ENCODE peak calls at places on chromosomes 13 and 19, in ten cellular contexts. One of them, this sample, is unnamed.

GRCh38 chr13:40026741-40027140 is 371.3 kb downstream of the COG6 start:
- DNase-seq in NCI-H2171 treated with DMSO at 0.1 percent for 48 hours: no peak
- DNase-seq in IMR-90: no peak
- DNase-seq in nephron progenitor cell: no peak
- DNase-seq in amniotic epithelial cell: peak
- DNase-seq in dermis blood vessel endothelial cell: no peak
- DNase-seq in nucleus accumbens: no peak
- DNase-seq in Right ventricle myocardium superior: no peak
- DNase-seq in cerebellar nuclear complex: no peak
- DNase-seq in CD4-positive, CD25-positive, alpha-beta regulatory T cell: no peak
- DNase-seq in this sample: no peak

GRCh38 chr13:49370390-49370789 is 73.5 kb downstream of the CAB39L start:
- DNase-seq in NCI-H2171 treated with DMSO at 0.1 percent for 48 hours: no peak
- DNase-seq in IMR-90: no peak
- DNase-seq in nephron progenitor cell: no peak
- DNase-seq in amniotic epithelial cell: no peak
- DNase-seq in dermis blood vessel endothelial cell: no peak
- DNase-seq in nucleus accumbens: no peak
- DNase-seq in Right ventricle myocardium superior: no peak
- DNase-seq in cerebellar nuclear complex: no peak
- DNase-seq in CD4-positive, CD25-positive, alpha-beta regulatory T cell: no peak
- DNase-seq in this sample: no peak

GRCh38 chr13:97234742-97235141 is 12.6 kb downstream of the MBNL2 start:
- DNase-seq in NCI-H2171 treated with DMSO at 0.1 percent for 48 hours: no peak
- DNase-seq in IMR-90: no peak
- DNase-seq in nephron progenitor cell: no peak
- DNase-seq in amniotic epithelial cell: no peak
- DNase-seq in dermis blood vessel endothelial cell: no peak
- DNase-seq in nucleus accumbens: no peak
- DNase-seq in Right ventricle myocardium superior: no peak
- DNase-seq in cerebellar nuclear complex: no peak
- DNase-seq in CD4-positive, CD25-positive, alpha-beta regulatory T cell: no peak
- DNase-seq in this sample: no peak

GRCh38 chr19:49149652-49150105 is 5.5 kb downstream of the HRC start:
- DNase-seq in NCI-H2171 treated with DMSO at 0.1 percent for 48 hours: peak
- DNase-seq in IMR-90: peak
- DNase-seq in nephron progenitor cell: peak
- DNase-seq in amniotic epithelial cell: peak
- DNase-seq in dermis blood vessel endothelial cell: peak
- DNase-seq in nucleus accumbens: peak
- DNase-seq in Right ventricle myocardium superior: peak
- DNase-seq in cerebellar nuclear complex: no peak
- DNase-seq in CD4-positive, CD25-positive, alpha-beta regulatory T cell: no peak
- DNase-seq in this sample: no peak

GRCh38 chr19:41546386-41546789 is 29.6 kb upstream of the CEACAM21 start:
- DNase-seq in NCI-H2171 treated with DMSO at 0.1 percent for 48 hours: no peak
- DNase-seq in IMR-90: no peak
- DNase-seq in nephron progenitor cell: no peak
- DNase-seq in amniotic epithelial cell: no peak
- DNase-seq in dermis blood vessel endothelial cell: no peak
- DNase-seq in nucleus accumbens: no peak
- DNase-seq in Right ventricle myocardium superior: peak
- DNase-seq in cerebellar nuclear complex: no peak
- DNase-seq in CD4-positive, CD25-positive, alpha-beta regulatory T cell: no peak
- DNase-seq in this sample: peak

GRCh38 chr19:49415102-49415809 is 8.0 kb downstream of the PTH2 start:
- DNase-seq in NCI-H2171 treated with DMSO at 0.1 percent for 48 hours: no peak
- DNase-seq in IMR-90: no peak
- DNase-seq in nephron progenitor cell: no peak
- DNase-seq in amniotic epithelial cell: no peak
- DNase-seq in dermis blood vessel endothelial cell: no peak
- DNase-seq in nucleus accumbens: no peak
- DNase-seq in Right ventricle myocardium superior: no peak
- DNase-seq in cerebellar nuclear complex: no peak
- DNase-seq in CD4-positive, CD25-positive, alpha-beta regulatory T cell: no peak
- DNase-seq in this sample: no peak

GRCh38 chr19:23254141-23254910 is 4.1 kb upstream of the ZNF724 start:
- DNase-seq in NCI-H2171 treated with DMSO at 0.1 percent for 48 hours: no peak
- DNase-seq in IMR-90: no peak
- DNase-seq in nephron progenitor cell: no peak
- DNase-seq in amniotic epithelial cell: peak
- DNase-seq in dermis blood vessel endothelial cell: no peak
- DNase-seq in nucleus accumbens: no peak
- DNase-seq in Right ventricle myocardium superior: no peak
- DNase-seq in cerebellar nuclear complex: no peak
- DNase-seq in CD4-positive, CD25-positive, alpha-beta regulatory T cell: no peak
- DNase-seq in this sample: no peak

GRCh38 chr13:32381539-32381938 is 46.4 kb downstream of the N4BP2L1 start:
- DNase-seq in NCI-H2171 treated with DMSO at 0.1 percent for 48 hours: peak
- DNase-seq in IMR-90: peak
- DNase-seq in nephron progenitor cell: peak
- DNase-seq in amniotic epithelial cell: peak
- DNase-seq in dermis blood vessel endothelial cell: peak
- DNase-seq in nucleus accumbens: no peak
- DNase-seq in Right ventricle myocardium superior: no peak
- DNase-seq in cerebellar nuclear complex: no peak
- DNase-seq in CD4-positive, CD25-positive, alpha-beta regulatory T cell: no peak
- DNase-seq in this sample: no peak

GRCh38 chr19:57664269-57665127 is 4.2 kb upstream of the ZSCAN4 start:
- DNase-seq in NCI-H2171 treated with DMSO at 0.1 percent for 48 hours: peak
- DNase-seq in IMR-90: peak
- DNase-seq in nephron progenitor cell: peak
- DNase-seq in amniotic epithelial cell: peak
- DNase-seq in dermis blood vessel endothelial cell: peak
- DNase-seq in nucleus accumbens: peak
- DNase-seq in Right ventricle myocardium superior: peak
- DNase-seq in cerebellar nuclear complex: no peak
- DNase-seq in CD4-positive, CD25-positive, alpha-beta regulatory T cell: no peak
- DNase-seq in this sample: no peak

GRCh38 chr19:35994868-35995654 is at the start of gene SDHAF1:
- DNase-seq in NCI-H2171 treated with DMSO at 0.1 percent for 48 hours: peak
- DNase-seq in IMR-90: peak
- DNase-seq in nephron progenitor cell: peak
- DNase-seq in amniotic epithelial cell: peak
- DNase-seq in dermis blood vessel endothelial cell: peak
- DNase-seq in nucleus accumbens: peak
- DNase-seq in Right ventricle myocardium superior: peak
- DNase-seq in cerebellar nuclear complex: peak
- DNase-seq in CD4-positive, CD25-positive, alpha-beta regulatory T cell: peak
- DNase-seq in this sample: peak

GRCh38 chr19:48928164-48929005 is 5.1 kb upstream of the DHDH start:
- DNase-seq in NCI-H2171 treated with DMSO at 0.1 percent for 48 hours: no peak
- DNase-seq in IMR-90: peak
- DNase-seq in nephron progenitor cell: no peak
- DNase-seq in amniotic epithelial cell: peak
- DNase-seq in dermis blood vessel endothelial cell: no peak
- DNase-seq in nucleus accumbens: no peak
- DNase-seq in Right ventricle myocardium superior: no peak
- DNase-seq in cerebellar nuclear complex: no peak
- DNase-seq in CD4-positive, CD25-positive, alpha-beta regulatory T cell: no peak
- DNase-seq in this sample: no peak

GRCh38 chr13:100550433-100550832 is 38.2 kb downstream of the GGACT start:
- DNase-seq in NCI-H2171 treated with DMSO at 0.1 percent for 48 hours: no peak
- DNase-seq in IMR-90: peak
- DNase-seq in nephron progenitor cell: no peak
- DNase-seq in amniotic epithelial cell: peak
- DNase-seq in dermis blood vessel endothelial cell: no peak
- DNase-seq in nucleus accumbens: peak
- DNase-seq in Right ventricle myocardium superior: peak
- DNase-seq in cerebellar nuclear complex: no peak
- DNase-seq in CD4-positive, CD25-positive, alpha-beta regulatory T cell: no peak
- DNase-seq in this sample: no peak

GRCh38 chr19:531753-532571 is at the start of gene CDC34:
- DNase-seq in NCI-H2171 treated with DMSO at 0.1 percent for 48 hours: no peak
- DNase-seq in IMR-90: no peak
- DNase-seq in nephron progenitor cell: peak
- DNase-seq in amniotic epithelial cell: no peak
- DNase-seq in dermis blood vessel endothelial cell: peak
- DNase-seq in nucleus accumbens: no peak
- DNase-seq in Right ventricle myocardium superior: no peak
- DNase-seq in cerebellar nuclear complex: no peak
- DNase-seq in CD4-positive, CD25-positive, alpha-beta regulatory T cell: no peak
- DNase-seq in this sample: no peak

GRCh38 chr19:964761-965694 is 19.1 kb upstream of the WDR18 start:
- DNase-seq in NCI-H2171 treated with DMSO at 0.1 percent for 48 hours: peak
- DNase-seq in IMR-90: peak
- DNase-seq in nephron progenitor cell: no peak
- DNase-seq in amniotic epithelial cell: peak
- DNase-seq in dermis blood vessel endothelial cell: peak
- DNase-seq in nucleus accumbens: no peak
- DNase-seq in Right ventricle myocardium superior: no peak
- DNase-seq in cerebellar nuclear complex: no peak
- DNase-seq in CD4-positive, CD25-positive, alpha-beta regulatory T cell: no peak
- DNase-seq in this sample: no peak

GRCh38 chr19:41154060-41154459 is 39.0 kb upstream of the CYP2S1 start:
- DNase-seq in NCI-H2171 treated with DMSO at 0.1 percent for 48 hours: no peak
- DNase-seq in IMR-90: no peak
- DNase-seq in nephron progenitor cell: no peak
- DNase-seq in amniotic epithelial cell: no peak
- DNase-seq in dermis blood vessel endothelial cell: no peak
- DNase-seq in nucleus accumbens: no peak
- DNase-seq in Right ventricle myocardium superior: no peak
- DNase-seq in cerebellar nuclear complex: no peak
- DNase-seq in CD4-positive, CD25-positive, alpha-beta regulatory T cell: no peak
- DNase-seq in this sample: no peak